ENCODE peak calls at places on chromosomes 11 and 22, in seven cellular contexts. A, M, Q, B, L, Y and W are unnamed samples.

GRCh38 chr11:130457909-130458729 is 9.7 kb downstream of the ADAMTS15 start:
- DNase-seq in A (no peak), M (no peak), Q (no peak), B (no peak), L (no peak), Y (peak), W (peak)

GRCh38 chr11:60127311-60127811 is 38.9 kb downstream of the MS4A2 start:
- DNase-seq in A (no peak), M (no peak), Q (no peak), B (no peak), L (no peak), Y (no peak), W (no peak)

GRCh38 chr11:61657566-61657965 is 22.6 kb upstream of the DAGLA start:
- DNase-seq in A (peak), M (no peak), Q (no peak), B (no peak), L (no peak), Y (no peak), W (no peak)

GRCh38 chr11:9525116-9525515 is 48.4 kb upstream of the WEE1 start:
- DNase-seq in A (peak), M (no peak), Q (no peak), B (no peak), L (no peak), Y (no peak), W (no peak)

GRCh38 chr11:16809901-16810668 is 71.6 kb downstream of the C11orf58 start:
- DNase-seq in A (peak), M (no peak), Q (no peak), B (no peak), L (peak), Y (peak), W (peak)

GRCh38 chr22:24867327-24868022 is 61.5 kb downstream of the SGSM1 start:
- DNase-seq in A (no peak), M (no peak), Q (no peak), B (no peak), L (no peak), Y (no peak), W (no peak)

GRCh38 chr11:94882931-94883330 is 90.4 kb downstream of the CWC15 start:
- DNase-seq in A (peak), M (no peak), Q (no peak), B (no peak), L (no peak), Y (no peak), W (no peak)

GRCh38 chr11:132058211-132058772 is 687.9 kb downstream of the NTM start:
- DNase-seq in A (peak), M (no peak), Q (no peak), B (no peak), L (peak), Y (peak), W (no peak)

GRCh38 chr11:60310407-60310998 is 16.6 kb upstream of the MS4A6E start:
- DNase-seq in A (no peak), M (no peak), Q (no peak), B (no peak), L (no peak), Y (peak), W (no peak)

GRCh38 chr11:34599406-34599901 is 21.4 kb upstream of the EHF start:
- DNase-seq in A (peak), M (no peak), Q (peak), B (no peak), L (peak), Y (no peak), W (no peak)

GRCh38 chr22:49017769-49018330 is 809.8 kb downstream of the BRD1 start:
- DNase-seq in A (no peak), M (no peak), Q (no peak), B (peak), L (no peak), Y (no peak), W (no peak)

GRCh38 chr11:114304969-114305368 is 8.8 kb downstream of the NNMT start:
- DNase-seq in A (no peak), M (no peak), Q (no peak), B (no peak), L (no peak), Y (no peak), W (no peak)

GRCh38 chr11:31812392-31813241 is 1.5 kb upstream of the PAX6 start:
- DNase-seq in A (no peak), M (peak), Q (no peak), B (no peak), L (peak), Y (no peak), W (no peak)

GRCh38 chr22:39173787-39174497 is 21.5 kb upstream of the CBX7 start:
- DNase-seq in A (no peak), M (no peak), Q (no peak), B (no peak), L (no peak), Y (no peak), W (no peak)

GRCh38 chr11:15622231-15622890 is 507.6 kb downstream of the INSC start:
- DNase-seq in A (no peak), M (no peak), Q (no peak), B (no peak), L (no peak), Y (no peak), W (no peak)

GRCh38 chr11:6052374-6052773 is 21.8 kb upstream of the OR56A1 start:
- DNase-seq in A (no peak), M (no peak), Q (no peak), B (no peak), L (no peak), Y (no peak), W (no peak)

GRCh38 chr11:36007127-36007824 is 63.4 kb downstream of the LDLRAD3 start:
- DNase-seq in A (peak), M (no peak), Q (no peak), B (no peak), L (no peak), Y (no peak), W (no peak)

GRCh38 chr11:120168108-120168959 is 30.4 kb upstream of the TRIM29 start:
- DNase-seq in A (no peak), M (no peak), Q (no peak), B (no peak), L (no peak), Y (no peak), W (no peak)

GRCh38 chr11:3227568-3228444 is 4.4 kb downstream of the MRGPRE start:
- DNase-seq in A (no peak), M (peak), Q (no peak), B (no peak), L (no peak), Y (no peak), W (peak)

GRCh38 chr11:112086422-112087191 is at the start of the genes SDHD and TIMM8B:
- DNase-seq in A (peak), M (peak), Q (peak), B (peak), L (peak), Y (peak), W (peak)

GRCh38 chr11:59767212-59767611 is 12.0 kb downstream of the STX3 start:
- DNase-seq in A (no peak), M (no peak), Q (no peak), B (no peak), L (peak), Y (no peak), W (no peak)

GRCh38 chr11:124716596-124716995 is 23.1 kb upstream of the NRGN start:
- DNase-seq in A (peak), M (no peak), Q (no peak), B (no peak), L (peak), Y (no peak), W (no peak)

GRCh38 chr22:47609653-47610052 is 847.2 kb downstream of the TBC1D22A start:
- DNase-seq in A (no peak), M (no peak), Q (no peak), B (no peak), L (no peak), Y (no peak), W (no peak)

GRCh38 chr22:28597665-28598064 is 82.0 kb downstream of the TTC28 start:
- DNase-seq in A (no peak), M (no peak), Q (no peak), B (no peak), L (no peak), Y (no peak), W (no peak)

DNA sequence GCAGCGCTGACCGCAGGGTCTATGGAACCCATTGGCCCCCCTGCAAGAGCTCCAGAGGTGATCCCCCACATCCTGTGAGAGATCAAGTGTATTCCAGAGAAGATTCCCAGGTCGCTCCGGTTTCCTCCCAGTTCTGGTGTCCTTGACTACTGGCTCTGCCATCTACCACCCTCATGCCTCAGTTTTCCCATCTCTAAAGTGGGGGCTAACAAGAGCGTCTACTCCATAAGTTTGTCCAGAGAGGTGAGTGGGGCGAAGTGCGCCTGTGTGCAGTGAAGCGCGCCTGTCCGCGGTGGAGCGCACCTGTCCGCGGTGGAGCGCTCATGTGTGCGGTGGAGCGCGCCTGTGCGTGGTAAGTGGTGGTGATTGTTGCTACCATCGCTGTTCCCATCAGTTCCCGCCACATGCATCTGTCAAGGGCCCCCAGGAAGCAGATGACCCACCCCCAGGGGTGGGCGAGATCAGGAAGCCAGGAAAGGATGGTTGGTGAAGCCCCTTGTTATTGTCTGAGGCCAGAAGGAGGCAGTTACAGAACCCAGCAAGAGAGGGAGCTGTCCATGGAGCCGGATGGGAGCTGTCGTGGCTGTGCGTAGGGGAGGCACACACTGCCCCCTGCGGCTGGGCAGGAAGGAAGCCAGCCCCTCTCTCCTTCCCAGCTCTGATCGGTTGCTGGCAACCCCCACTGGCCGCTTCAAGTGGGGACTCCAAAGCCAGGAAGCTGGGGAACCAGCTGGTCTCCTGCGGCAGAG is 73.2 kb upstream of the FGF3 start:
- DNase-seq in A (no peak), M (peak), Q (no peak), B (no peak), L (no peak), Y (no peak), W (no peak)
- TF ChIP-seq CTCF in A (no peak), M (no peak), Q (no peak), B (no peak), L (peak), Y (no peak), W (no peak)

GRCh38 chr11:58227956-58228615 is 632 bp downstream of the OR10Q1 start:
- DNase-seq in A (no peak), M (peak), Q (no peak), B (no peak), L (no peak), Y (no peak), W (no peak)
- TF ChIP-seq CTCF in A (no peak), M (no peak), Q (no peak), B (no peak), L (no peak), Y (no peak), W (no peak)

GRCh38 chr22:36289406-36289870 is 36.5 kb downstream of the APOL1 start:
- DNase-seq in A (no peak), M (no peak), Q (no peak), B (no peak), L (no peak), Y (no peak), W (no peak)

GRCh38 chr22:36285545-36285944 is 32.6 kb downstream of the APOL1 start:
- DNase-seq in A (no peak), M (no peak), Q (no peak), B (no peak), L (no peak), Y (no peak), W (no peak)

GRCh38 chr22:36286096-36286957 is 33.4 kb downstream of the APOL1 start:
- DNase-seq in A (peak), M (no peak), Q (peak), B (peak), L (peak), Y (peak), W (peak)

GRCh38 chr22:36288571-36289405 is 35.9 kb downstream of the APOL1 start:
- DNase-seq in A (no peak), M (no peak), Q (no peak), B (no peak), L (no peak), Y (no peak), W (no peak)

GRCh38 chr22:36287881-36288515 is 35.1 kb downstream of the APOL1 start:
- DNase-seq in A (peak), M (no peak), Q (no peak), B (no peak), L (no peak), Y (no peak), W (no peak)
- TF ChIP-seq CTCF in A (no peak), M (no peak), Q (no peak), B (no peak), L (no peak), Y (no peak), W (no peak)

GRCh38 chr11:89625171-89625570 is 84.9 kb upstream of the TRIM77 start:
- DNase-seq in A (no peak), M (no peak), Q (no peak), B (no peak), L (no peak), Y (no peak), W (no peak)
- TF ChIP-seq CTCF in A (no peak), M (no peak), Q (no peak), B (no peak), L (peak), Y (no peak), W (no peak)

GRCh38 chr11:133830931-133831907 is 14.1 kb downstream of the SPATA19 start:
- DNase-seq in A (no peak), M (no peak), Q (no peak), B (no peak), L (no peak), Y (no peak), W (no peak)
- TF ChIP-seq CTCF in A (no peak), M (no peak), Q (no peak), B (no peak), L (no peak), Y (no peak), W (peak)

GRCh38 chr11:103486609-103487008 is 377.4 kb downstream of the DYNC2H1 start:
- DNase-seq in A (no peak), M (no peak), Q (no peak), B (no peak), L (peak), Y (no peak), W (no peak)

GRCh38 chr11:103480421-103480820 is 371.2 kb downstream of the DYNC2H1 start:
- DNase-seq in A (no peak), M (no peak), Q (no peak), B (no peak), L (no peak), Y (no peak), W (no peak)

GRCh38 chr11:103484545-103484944 is 375.3 kb downstream of the DYNC2H1 start:
- DNase-seq in A (peak), M (no peak), Q (no peak), B (no peak), L (no peak), Y (no peak), W (no peak)

GRCh38 chr11:103487113-103487512 is 377.9 kb downstream of the DYNC2H1 start:
- DNase-seq in A (no peak), M (no peak), Q (no peak), B (no peak), L (no peak), Y (no peak), W (no peak)

DNA sequence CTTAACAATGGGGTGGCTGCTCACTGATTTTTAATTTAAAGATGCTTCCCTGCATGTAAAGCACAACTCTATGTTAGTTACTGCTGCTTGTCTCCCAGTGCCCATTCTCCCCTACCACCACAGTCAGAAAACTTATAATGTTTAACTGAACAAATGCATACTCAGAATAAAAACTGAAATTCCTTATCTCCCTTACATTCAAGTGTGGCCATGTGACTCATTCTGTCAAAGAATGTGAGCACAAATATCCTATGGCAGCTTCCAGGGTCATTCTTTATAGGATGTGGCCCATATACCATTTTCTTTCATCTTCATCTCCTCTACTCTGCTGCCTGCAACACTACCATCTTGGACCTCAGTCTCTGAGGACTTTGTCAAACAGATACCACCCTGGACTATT is 374.8 kb downstream of the DYNC2H1 start:
- DNase-seq in A (no peak), M (no peak), Q (no peak), B (no peak), L (peak), Y (no peak), W (no peak)
- TF ChIP-seq CTCF in A (no peak), M (no peak), Q (no peak), B (no peak), L (no peak), Y (no peak), W (no peak)

DNA sequence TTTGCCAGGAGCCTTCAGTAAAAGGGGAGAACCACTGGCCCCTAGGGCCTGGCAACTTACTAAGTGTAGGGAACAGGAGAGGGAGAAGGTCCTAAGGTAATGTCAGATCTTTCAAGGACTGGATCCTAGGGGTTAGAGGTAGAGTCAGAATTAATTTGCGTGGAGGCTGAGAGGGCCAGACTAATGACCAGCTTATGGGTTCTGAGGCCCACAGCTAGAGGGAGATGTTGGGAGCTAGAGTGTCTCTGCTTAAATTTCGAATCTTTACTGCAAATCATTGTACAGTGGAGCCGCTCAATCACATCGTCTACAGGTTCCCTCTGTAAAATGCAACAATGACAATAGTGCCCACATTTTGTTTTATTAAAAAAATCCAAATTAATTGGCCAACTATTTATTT is 31.4 kb downstream of the CLMP start:
- DNase-seq in A (no peak), M (no peak), Q (no peak), B (no peak), L (no peak), Y (no peak), W (no peak)
- TF ChIP-seq CTCF in A (peak), M (no peak), Q (no peak), B (no peak), L (peak), Y (no peak), W (no peak)

GRCh38 chr22:21102659-21103267 is 57.0 kb downstream of the LRRC74B start:
- DNase-seq in A (peak), M (peak), Q (peak), B (peak), L (peak), Y (peak), W (peak)

GRCh38 chr22:21105294-21105693 is 59.5 kb downstream of the LRRC74B start:
- DNase-seq in A (no peak), M (no peak), Q (no peak), B (no peak), L (no peak), Y (no peak), W (no peak)

GRCh38 chr22:21106000-21106399 is 60.3 kb downstream of the LRRC74B start:
- DNase-seq in A (no peak), M (no peak), Q (no peak), B (no peak), L (no peak), Y (no peak), W (no peak)

GRCh38 chr22:21103633-21104032 is 57.9 kb downstream of the LRRC74B start:
- DNase-seq in A (no peak), M (no peak), Q (no peak), B (no peak), L (no peak), Y (no peak), W (no peak)

DNA sequence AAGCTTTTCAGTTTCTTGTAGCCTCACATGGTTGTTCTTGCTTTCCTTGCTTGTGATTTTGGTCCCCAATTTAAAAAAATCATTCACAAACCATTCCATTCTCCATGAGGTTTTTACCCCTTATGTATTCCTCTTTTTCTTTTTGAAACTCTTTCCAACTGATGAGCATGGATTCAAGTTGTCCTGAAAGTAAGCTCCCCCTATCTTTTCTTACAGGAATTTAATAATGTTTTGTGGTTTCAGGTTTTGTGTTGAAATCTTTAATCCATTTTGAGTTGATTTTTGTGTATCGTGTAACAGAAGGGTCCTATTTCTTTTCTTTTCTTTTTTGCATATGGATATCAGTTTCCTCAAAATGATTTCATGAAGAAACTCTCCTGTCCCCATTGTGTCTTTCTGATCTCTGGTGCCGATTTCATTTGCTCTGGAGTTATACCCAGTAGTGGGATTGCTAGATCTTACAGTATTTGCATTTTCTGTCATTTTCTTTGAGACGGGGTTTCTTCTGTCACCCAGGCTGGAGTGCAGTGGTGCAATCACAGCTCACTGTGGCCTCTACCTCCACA is 58.5 kb downstream of the LRRC74B start:
- DNase-seq in A (no peak), M (no peak), Q (no peak), B (no peak), L (no peak), Y (no peak), W (no peak)
- TF ChIP-seq CTCF in A (no peak), M (no peak), Q (no peak), B (no peak), L (no peak), Y (no peak), W (no peak)

GRCh38 chr11:117315285-117316196 is 515 bp downstream of the BACE1 start:
- DNase-seq in A (no peak), M (peak), Q (no peak), B (no peak), L (peak), Y (no peak), W (no peak)

GRCh38 chr11:117314840-117315239 is 1.2 kb downstream of the BACE1 start:
- DNase-seq in A (no peak), M (peak), Q (no peak), B (no peak), L (no peak), Y (no peak), W (no peak)

GRCh38 chr11:117313828-117314768 is 2.0 kb downstream of the BACE1 start:
- DNase-seq in A (no peak), M (peak), Q (no peak), B (no peak), L (no peak), Y (no peak), W (no peak)

GRCh38 chr11:117318738-117319137 is 2.7 kb upstream of the BACE1 start:
- DNase-seq in A (no peak), M (no peak), Q (no peak), B (no peak), L (no peak), Y (no peak), W (no peak)

GRCh38 chr11:117316197-117316961 is at the start of gene BACE1:
- DNase-seq in A (peak), M (peak), Q (peak), B (peak), L (peak), Y (peak), W (peak)
- TF ChIP-seq CTCF in A (peak), M (peak), Q (peak), B (no peak), L (peak), Y (peak), W (peak)

GRCh38 chr11:122293298-122294023 is 177.4 kb upstream of the BLID start:
- DNase-seq in A (peak), M (no peak), Q (no peak), B (no peak), L (no peak), Y (no peak), W (no peak)
- TF ChIP-seq CTCF in A (peak), M (no peak), Q (peak), B (no peak), L (peak), Y (peak), W (peak)